ENCODE peak calls at places on chromosome 15, in four cellular contexts. P is heart left ventricle, Q is Peyer's patch, R is body of pancreas. D is an unnamed sample.
A peak's percentile ranks its signal among the peaks of the same experiment; 100 is the strongest.

GRCh38 chr15:45148076-45149059 is 18.6 kb downstream of the DUOX1 start:
- DNase-seq in P (no peak), Q (peak; percentile 41), R (no peak), D (no peak)

GRCh38 chr15:96121066-96121465 is 209.4 kb upstream of the NR2F2 start:
- DNase-seq in P (no peak), Q (no peak), R (no peak), D (no peak)

GRCh38 chr15:49877117-49877860 is 241.7 kb downstream of the ATP8B4 start:
- DNase-seq in P (no peak), Q (no peak), R (no peak), D (no peak)

GRCh38 chr15:20348291-20348899 is 193.2 kb downstream of the GOLGA6L6 start:
- DNase-seq in P (no peak), Q (peak; percentile 5), R (no peak), D (no peak)

GRCh38 chr15:101020451-101020850 is 101.3 kb downstream of the LRRK1 start:
- DNase-seq in P (no peak), Q (no peak), R (no peak), D (no peak)

GRCh38 chr15:69107025-69107620 is 53.3 kb upstream of the GLCE start:
- DNase-seq in P (no peak), Q (no peak), R (no peak), D (no peak)

GRCh38 chr15:45162771-45163507 is 24.8 kb downstream of the SHF start:
- DNase-seq in P (peak; percentile 80), Q (peak; percentile 80), R (peak; percentile 81), D (peak; percentile 85)

GRCh38 chr15:52183562-52184173 is 7.5 kb downstream of the GNB5 start:
- DNase-seq in P (no peak), Q (no peak), R (peak; percentile 50), D (peak; percentile 34)

GRCh38 chr15:71352125-71352524 is 236.9 kb downstream of the THSD4 start:
- DNase-seq in P (no peak), Q (no peak), R (no peak), D (no peak)

GRCh38 chr15:48647963-48648362 is 2.5 kb upstream of the FBN1 start:
- DNase-seq in P (no peak), Q (no peak), R (no peak), D (no peak)

GRCh38 chr15:74400313-74400850 is 32.9 kb upstream of the CYP11A1 start:
- DNase-seq in P (no peak), Q (no peak), R (no peak), D (no peak)

GRCh38 chr15:74302821-74303359 is 64.6 kb downstream of the CYP11A1 start:
- DNase-seq in P (no peak), Q (no peak), R (peak; percentile 45), D (no peak)

GRCh38 chr15:101641134-101641764 is 10.9 kb downstream of the TM2D3 start:
- DNase-seq in P (peak; percentile 49), Q (peak; percentile 69), R (peak; percentile 76), D (peak; percentile 63)

DNA sequence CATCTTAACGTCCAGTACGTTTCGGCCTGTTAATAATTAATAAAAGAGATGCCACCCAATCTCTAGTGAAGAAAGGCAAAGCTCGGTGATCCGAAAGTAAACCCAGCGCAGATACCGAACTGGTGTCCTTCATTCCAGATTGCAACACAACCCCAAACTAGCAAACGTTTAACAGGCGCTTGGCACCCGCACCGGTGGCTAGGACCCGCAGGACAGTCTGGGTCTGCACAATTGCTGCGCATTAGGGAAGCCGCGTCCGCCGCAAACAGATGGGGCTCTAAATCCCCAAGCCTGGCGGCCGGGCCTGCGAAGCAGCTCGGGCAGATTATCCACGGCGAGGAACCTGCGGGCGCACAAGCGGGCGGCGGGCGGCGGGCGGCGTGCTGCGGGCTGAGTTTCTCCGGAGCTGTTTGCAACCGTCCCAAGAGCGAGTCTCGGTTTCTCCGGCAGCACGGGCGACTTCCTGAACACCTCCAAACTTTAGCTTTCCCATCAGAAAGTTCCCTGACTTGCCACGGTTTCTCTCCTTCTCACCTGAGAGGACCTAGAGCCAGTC is 112.1 kb upstream of the ICE2 start:
- DNase-seq in P (peak; percentile 45), Q (peak; percentile 64), R (peak; percentile 65), D (peak; percentile 8)
- TF ChIP-seq POLR2A in P (no peak), Q (no peak), R (peak; percentile 31), D (no peak)

DNA sequence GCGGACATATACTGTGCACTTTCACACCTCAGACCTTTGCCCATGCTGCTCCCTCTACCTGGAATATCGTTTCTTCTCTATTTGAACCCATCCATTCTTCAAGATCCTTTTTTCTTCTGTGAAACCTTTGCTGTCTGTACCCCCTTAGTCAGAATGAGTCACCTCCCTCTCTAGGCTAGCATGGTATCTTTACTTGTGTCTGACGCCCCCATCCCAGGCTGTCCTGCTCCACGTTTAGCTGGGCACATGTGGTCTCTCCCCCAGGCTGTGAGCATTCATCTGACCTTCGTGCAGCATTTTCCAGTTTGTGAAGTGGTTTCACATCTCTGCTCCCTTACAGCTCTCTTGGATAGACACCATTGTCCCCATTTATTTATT is 14.3 kb upstream of the TLE3 start:
- DNase-seq in P (no peak), Q (peak; percentile 10), R (no peak), D (no peak)
- H3K27ac ChIP-seq in P (peak overlapping the region; percentile 93), Q (peak overlapping the region; percentile 78), R (peak overlapping the region; percentile 90), D (peak overlapping the region; percentile 89)

GRCh38 chr15:67520976-67521769 is at the start of gene C15orf61:
- DNase-seq in P (peak; percentile 87), Q (peak; percentile 93), R (peak; percentile 94), D (peak; percentile 64)
- TF ChIP-seq CTCF in P (peak; percentile 11), Q (no peak), R (peak; percentile 27), D (no peak)

GRCh38 chr15:55993111-55993803 is at the start of gene NEDD4:
- DNase-seq in P (peak; percentile 91), Q (peak; percentile 90), R (peak; percentile 82), D (peak; percentile 64)
- TF ChIP-seq POLR2A in P (no peak), Q (peak; percentile 79), R (peak; percentile 53), D (peak; percentile 30)

DNA sequence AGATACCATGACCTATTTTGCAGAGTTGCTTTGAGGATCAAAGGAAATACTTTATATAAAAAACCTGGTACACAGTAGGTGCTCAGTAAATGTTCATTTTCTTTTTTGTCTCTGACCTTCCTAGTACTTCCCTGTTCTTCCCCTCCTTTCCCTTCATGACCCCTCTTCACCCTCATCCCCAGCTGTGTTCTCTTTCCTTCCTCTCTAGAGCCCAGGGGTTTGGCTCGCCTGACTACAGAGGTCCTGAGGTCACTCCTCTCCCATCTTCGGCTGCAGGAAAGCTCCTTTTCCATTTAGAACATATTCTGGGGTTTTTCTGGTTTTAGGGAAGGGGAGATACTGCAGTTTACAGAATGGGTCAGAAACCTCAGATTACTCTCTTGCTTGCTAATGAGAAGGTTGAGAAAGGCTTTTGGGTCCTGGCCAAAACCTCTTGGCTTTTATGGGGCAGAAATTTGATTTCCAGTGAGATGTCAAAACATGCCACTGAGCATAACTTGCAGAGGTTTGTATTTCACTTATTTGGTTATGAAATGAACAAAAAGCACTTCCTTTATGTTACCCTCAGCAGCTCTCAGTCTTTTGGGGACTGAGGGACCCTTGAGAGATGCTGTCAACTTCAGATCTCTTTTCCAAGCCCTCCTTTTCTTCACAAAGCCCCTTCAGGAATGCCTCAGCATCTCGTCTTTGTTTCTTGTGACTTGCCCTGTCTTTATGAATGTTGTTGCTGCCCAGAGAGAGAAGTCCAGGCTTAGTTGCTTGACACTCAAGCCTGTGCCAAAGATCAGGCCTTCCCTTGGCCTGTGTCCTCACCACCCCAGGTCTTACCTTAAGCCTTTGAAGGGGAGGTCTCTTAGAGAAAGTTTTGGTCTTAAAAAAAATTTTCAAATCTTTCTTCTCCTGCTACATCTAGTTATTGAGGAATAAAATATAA is 121.7 kb upstream of the TPM1 start:
- DNase-seq in P (peak; percentile 58), Q (no peak), R (no peak), D (no peak)
- H3K27ac ChIP-seq in P (peak overlapping the region; percentile 65), Q (peak overlapping the region; percentile 12), R (no peak overlapping the region), D (peak overlapping the region; percentile 59)

DNA sequence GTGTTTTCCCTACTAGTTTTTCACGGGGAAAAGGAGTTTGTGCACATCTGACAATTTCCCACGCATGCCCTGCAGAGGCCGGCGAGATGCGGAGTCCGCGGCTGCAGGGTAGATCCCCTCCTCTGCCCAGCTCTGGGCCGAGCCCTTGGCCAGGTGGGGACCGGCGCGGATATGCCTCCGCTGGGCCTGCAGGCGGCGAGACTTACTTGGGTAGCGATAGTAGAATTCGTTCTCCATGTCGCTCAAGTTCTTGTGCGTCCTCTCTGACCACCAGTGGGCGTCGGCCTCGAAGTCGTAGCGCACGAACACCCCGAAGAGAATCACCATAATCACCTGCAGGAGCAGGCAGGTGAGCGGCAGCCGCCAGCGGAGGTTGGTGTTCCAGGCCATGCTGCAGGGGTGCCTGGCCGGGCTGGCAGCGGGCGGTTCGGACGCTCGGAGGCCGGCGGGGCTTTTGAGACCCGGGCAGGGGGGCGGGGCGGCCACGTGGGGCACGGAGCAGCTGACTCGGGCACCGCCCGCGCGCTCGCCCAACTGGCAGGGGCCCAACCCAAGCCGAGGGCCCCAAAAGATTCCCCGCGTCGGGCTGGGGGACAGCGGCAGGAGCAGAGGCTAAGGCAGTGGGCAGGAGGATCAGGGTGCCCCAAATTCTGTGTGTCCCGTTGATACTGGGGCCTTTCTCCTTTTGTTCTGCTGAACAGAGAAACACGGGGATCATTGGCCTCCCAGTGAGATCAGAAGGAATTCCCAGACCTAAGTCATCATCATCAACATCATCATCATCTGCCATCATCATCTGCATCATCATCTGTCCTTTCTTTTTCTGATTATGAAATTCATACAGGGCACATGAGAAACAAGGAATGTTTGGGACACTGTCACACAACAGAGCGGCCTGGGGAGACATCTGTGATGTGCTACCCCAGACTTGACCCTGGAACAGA is at the start of gene RHCG:
- DNase-seq in P (no peak), Q (no peak), R (peak; percentile 48), D (no peak)
- TF ChIP-seq CTCF in P (peak; percentile 6), Q (peak; percentile 11), R (peak; percentile 48), D (no peak)

GRCh38 chr15:25707656-25708365 is 155.3 kb downstream of the ATP10A start:
- DNase-seq in P (no peak), Q (peak; percentile 22), R (no peak), D (no peak)

GRCh38 chr15:25710184-25710583 is 152.9 kb downstream of the ATP10A start:
- DNase-seq in P (peak; percentile 47), Q (peak; percentile 43), R (peak; percentile 45), D (peak; percentile 20)

GRCh38 chr15:25706176-25706970 is 156.8 kb downstream of the ATP10A start:
- DNase-seq in P (no peak), Q (peak; percentile 23), R (no peak), D (no peak)

GRCh38 chr15:25709437-25710159 is 153.5 kb downstream of the ATP10A start:
- DNase-seq in P (no peak), Q (peak; percentile 29), R (no peak), D (no peak)

GRCh38 chr15:25708391-25708790 is 154.7 kb downstream of the ATP10A start:
- DNase-seq in P (no peak), Q (peak; percentile 5), R (no peak), D (no peak)
- TF ChIP-seq POLR2A in P (no peak), Q (no peak), R (no peak), D (no peak)